ENCODE peak calls at places on chromosomes 7 and 10, in four cellular contexts. One of them, this sample, is unnamed.

GRCh38 chr7:3206101-3206500 is 95.0 kb upstream of the SDK1 start:
- DNase-seq in WERI-Rb-1: no peak
- DNase-seq in IMR-90: no peak
- DNase-seq in A549: no peak
- DNase-seq in this sample: no peak

GRCh38 chr10:50624866-50625491 is 1.2 kb upstream of the SGMS1 start:
- DNase-seq in WERI-Rb-1: peak
- DNase-seq in IMR-90: peak
- DNase-seq in A549: peak
- DNase-seq in this sample: peak

GRCh38 chr7:26900283-26900682 is 35.9 kb upstream of the SKAP2 start:
- DNase-seq in WERI-Rb-1: no peak
- DNase-seq in IMR-90: no peak
- DNase-seq in A549: no peak
- DNase-seq in this sample: no peak

GRCh38 chr7:149153346-149153745 is 6.1 kb downstream of the ZNF398 start:
- DNase-seq in WERI-Rb-1: no peak
- DNase-seq in IMR-90: no peak
- DNase-seq in A549: no peak
- DNase-seq in this sample: no peak

GRCh38 chr7:138872576-138872975 is 74.6 kb upstream of the ATP6V0A4 start:
- DNase-seq in WERI-Rb-1: no peak
- DNase-seq in IMR-90: no peak
- DNase-seq in A549: no peak
- DNase-seq in this sample: no peak

GRCh38 chr7:51237727-51238126 is 78.9 kb downstream of the COBL start:
- DNase-seq in WERI-Rb-1: no peak
- DNase-seq in IMR-90: no peak
- DNase-seq in A549: no peak
- DNase-seq in this sample: no peak

GRCh38 chr10:133364645-133365431 is 7.0 kb upstream of the FUOM start:
- DNase-seq in WERI-Rb-1: no peak
- DNase-seq in IMR-90: no peak
- DNase-seq in A549: no peak
- DNase-seq in this sample: no peak

GRCh38 chr10:104580321-104580720 is 60.8 kb upstream of the SORCS3 start:
- DNase-seq in WERI-Rb-1: peak
- DNase-seq in IMR-90: peak
- DNase-seq in A549: no peak
- DNase-seq in this sample: no peak

GRCh38 chr7:4707980-4708411 is 25.9 kb downstream of the FOXK1 start:
- DNase-seq in WERI-Rb-1: no peak
- DNase-seq in IMR-90: no peak
- DNase-seq in A549: no peak
- DNase-seq in this sample: peak

GRCh38 chr10:64112697-64113367 is 591.6 kb downstream of the REEP3 start:
- DNase-seq in WERI-Rb-1: no peak
- DNase-seq in IMR-90: no peak
- DNase-seq in A549: no peak
- DNase-seq in this sample: no peak

GRCh38 chr7:44624306-44624705 is 17.9 kb downstream of the OGDH start:
- DNase-seq in WERI-Rb-1: no peak
- DNase-seq in IMR-90: no peak
- DNase-seq in A549: no peak
- DNase-seq in this sample: no peak

GRCh38 chr7:50860174-50860573 is 77.5 kb upstream of the GRB10 start:
- DNase-seq in WERI-Rb-1: no peak
- DNase-seq in IMR-90: no peak
- DNase-seq in A549: no peak
- DNase-seq in this sample: no peak

GRCh38 chr7:3194501-3195141 is 106.4 kb upstream of the SDK1 start:
- DNase-seq in WERI-Rb-1: no peak
- DNase-seq in IMR-90: peak
- DNase-seq in A549: peak
- DNase-seq in this sample: no peak

GRCh38 chr10:98331888-98332287 is 63.9 kb upstream of the LOXL4 start:
- DNase-seq in WERI-Rb-1: peak
- DNase-seq in IMR-90: no peak
- DNase-seq in A549: no peak
- DNase-seq in this sample: no peak

GRCh38 chr7:130971297-130971696 is 237.3 kb upstream of the KLF14 start:
- DNase-seq in WERI-Rb-1: no peak
- DNase-seq in IMR-90: no peak
- DNase-seq in A549: no peak
- DNase-seq in this sample: no peak

GRCh38 chr10:126104767-126105166 is 208.4 kb downstream of the FANK1 start:
- DNase-seq in WERI-Rb-1: no peak
- DNase-seq in IMR-90: no peak
- DNase-seq in A549: no peak
- DNase-seq in this sample: no peak

GRCh38 chr10:126110434-126110833 is 214.1 kb downstream of the FANK1 start:
- DNase-seq in WERI-Rb-1: no peak
- DNase-seq in IMR-90: peak
- DNase-seq in A549: no peak
- DNase-seq in this sample: no peak

GRCh38 chr10:126111562-126111961 is 215.2 kb downstream of the FANK1 start:
- DNase-seq in WERI-Rb-1: no peak
- DNase-seq in IMR-90: no peak
- DNase-seq in A549: no peak
- DNase-seq in this sample: no peak

GRCh38 chr10:126115021-126115610 is 218.8 kb downstream of the FANK1 start:
- DNase-seq in WERI-Rb-1: no peak
- DNase-seq in IMR-90: no peak
- DNase-seq in A549: no peak
- DNase-seq in this sample: no peak

GRCh38 chr10:126109893-126110292 is 213.5 kb downstream of the FANK1 start:
- DNase-seq in WERI-Rb-1: no peak
- DNase-seq in IMR-90: no peak
- DNase-seq in A549: no peak
- DNase-seq in this sample: no peak
- H3K27ac ChIP-seq in WERI-Rb-1: no peak
- H3K27ac ChIP-seq in IMR-90: no peak
- H3K27ac ChIP-seq in A549: no peak
- H3K27ac ChIP-seq in this sample: no peak

DNA sequence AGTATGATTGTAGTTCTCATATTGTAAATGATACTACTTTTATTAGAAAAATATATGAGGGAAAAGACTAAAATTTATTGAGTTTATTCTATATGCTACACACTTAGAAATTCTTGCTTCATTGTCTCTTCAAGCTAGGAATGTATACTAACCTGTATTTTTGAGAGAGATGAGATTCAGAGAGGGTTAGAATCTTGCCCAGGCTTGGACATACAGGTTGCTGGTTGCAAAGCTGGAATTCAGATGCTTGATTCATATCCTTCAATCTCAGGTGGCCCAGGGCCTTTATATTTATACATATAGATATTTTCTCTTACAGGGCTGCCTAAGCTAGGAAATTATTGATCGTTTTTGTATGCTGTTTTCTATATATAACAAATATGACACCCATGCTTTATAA is 324.2 kb downstream of the CDK14 start:
- DNase-seq in WERI-Rb-1: no peak
- DNase-seq in IMR-90: no peak
- DNase-seq in A549: no peak
- DNase-seq in this sample: no peak
- H3K4me3 ChIP-seq in WERI-Rb-1: no peak
- H3K4me3 ChIP-seq in IMR-90: no peak
- H3K4me3 ChIP-seq in A549: no peak
- H3K4me3 ChIP-seq in this sample: no peak

GRCh38 chr7:89023902-89024301 is 228.4 kb upstream of the TEX47 start:
- DNase-seq in WERI-Rb-1: no peak
- DNase-seq in IMR-90: no peak
- DNase-seq in A549: no peak
- DNase-seq in this sample: no peak
- H3K27ac ChIP-seq in WERI-Rb-1: no peak
- H3K27ac ChIP-seq in IMR-90: no peak
- H3K27ac ChIP-seq in A549: no peak
- H3K27ac ChIP-seq in this sample: no peak

DNA sequence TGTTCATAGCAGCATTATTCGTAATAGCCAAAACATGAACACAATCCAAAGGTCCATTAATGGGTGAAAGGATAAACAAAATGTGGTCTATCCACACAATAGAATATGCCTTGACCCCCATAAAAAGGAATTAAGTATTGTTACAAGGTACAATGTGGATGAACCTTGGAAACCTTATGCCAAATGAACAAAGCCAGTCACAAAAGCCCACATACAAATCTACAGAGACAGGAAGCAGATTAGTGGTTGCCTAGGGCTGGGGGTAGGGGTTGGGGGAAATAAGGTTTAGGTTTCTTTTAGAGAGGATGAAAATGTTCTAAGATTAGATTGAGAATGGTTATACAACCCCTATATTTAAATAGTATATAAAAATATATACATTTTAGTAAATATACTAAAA is 34.8 kb downstream of the PIP4K2A start:
- DNase-seq in WERI-Rb-1: no peak
- DNase-seq in IMR-90: no peak
- DNase-seq in A549: no peak
- DNase-seq in this sample: no peak
- H3K4me3 ChIP-seq in WERI-Rb-1: no peak
- H3K4me3 ChIP-seq in IMR-90: no peak
- H3K4me3 ChIP-seq in A549: no peak
- H3K4me3 ChIP-seq in this sample: no peak

GRCh38 chr10:29765330-29765729 is 130.6 kb upstream of the SVIL start:
- DNase-seq in WERI-Rb-1: no peak
- DNase-seq in IMR-90: no peak
- DNase-seq in A549: no peak
- DNase-seq in this sample: no peak
- H3K27ac ChIP-seq in WERI-Rb-1: no peak
- H3K27ac ChIP-seq in IMR-90: no peak
- H3K27ac ChIP-seq in A549: no peak
- H3K27ac ChIP-seq in this sample: no peak

DNA sequence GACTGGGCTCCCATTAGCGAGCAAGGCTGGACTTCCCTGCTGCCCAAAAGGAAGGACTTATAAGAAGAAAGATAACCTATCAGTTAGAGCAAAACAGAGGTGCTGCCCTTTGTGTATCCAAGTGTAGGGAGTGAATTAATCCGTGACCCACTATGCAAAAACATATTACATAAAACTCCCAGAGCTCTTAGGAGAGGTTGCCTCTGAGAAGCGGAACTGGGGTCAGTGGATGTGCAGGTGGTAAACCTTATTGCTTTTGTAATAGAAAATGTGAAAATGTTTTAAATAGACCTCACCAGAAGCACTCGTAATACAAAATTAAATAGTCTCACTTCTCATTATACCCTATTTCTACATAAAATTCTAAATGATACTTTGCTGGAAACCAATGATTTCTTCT is 17.1 kb upstream of the IL6 start:
- DNase-seq in WERI-Rb-1: no peak
- DNase-seq in IMR-90: no peak
- DNase-seq in A549: no peak
- DNase-seq in this sample: no peak
- H3K4me3 ChIP-seq in WERI-Rb-1: no peak
- H3K4me3 ChIP-seq in IMR-90: no peak
- H3K4me3 ChIP-seq in A549: no peak
- H3K4me3 ChIP-seq in this sample: no peak

GRCh38 chr7:93146036-93146435 is 2.1 kb downstream of the SAMD9L start:
- DNase-seq in WERI-Rb-1: no peak
- DNase-seq in IMR-90: no peak
- DNase-seq in A549: no peak
- DNase-seq in this sample: no peak

GRCh38 chr7:93148135-93148534 is at the start of gene SAMD9L:
- DNase-seq in WERI-Rb-1: no peak
- DNase-seq in IMR-90: peak
- DNase-seq in A549: no peak
- DNase-seq in this sample: no peak

GRCh38 chr7:93147358-93147757 is 827 bp downstream of the SAMD9L start:
- DNase-seq in WERI-Rb-1: no peak
- DNase-seq in IMR-90: peak
- DNase-seq in A549: peak
- DNase-seq in this sample: no peak

GRCh38 chr7:93145324-93145723 is 2.9 kb downstream of the SAMD9L start:
- DNase-seq in WERI-Rb-1: no peak
- DNase-seq in IMR-90: no peak
- DNase-seq in A549: no peak
- DNase-seq in this sample: no peak

GRCh38 chr7:93146465-93147127 is 1.6 kb downstream of the SAMD9L start:
- DNase-seq in WERI-Rb-1: no peak
- DNase-seq in IMR-90: no peak
- DNase-seq in A549: no peak
- DNase-seq in this sample: no peak
- H3K27ac ChIP-seq in WERI-Rb-1: no peak
- H3K27ac ChIP-seq in IMR-90: no peak
- H3K27ac ChIP-seq in A549: no peak
- H3K27ac ChIP-seq in this sample: peak

GRCh38 chr7:134691820-134692705 is 45.4 kb downstream of the BPGM start:
- DNase-seq in WERI-Rb-1: no peak
- DNase-seq in IMR-90: peak
- DNase-seq in A549: no peak
- DNase-seq in this sample: no peak

GRCh38 chr7:134693256-134693655 is 46.6 kb downstream of the BPGM start:
- DNase-seq in WERI-Rb-1: no peak
- DNase-seq in IMR-90: peak
- DNase-seq in A549: no peak
- DNase-seq in this sample: no peak

GRCh38 chr7:134690614-134691504 is 44.2 kb downstream of the BPGM start:
- DNase-seq in WERI-Rb-1: no peak
- DNase-seq in IMR-90: peak
- DNase-seq in A549: no peak
- DNase-seq in this sample: no peak

GRCh38 chr7:134686782-134687181 is 40.1 kb downstream of the BPGM start:
- DNase-seq in WERI-Rb-1: no peak
- DNase-seq in IMR-90: peak
- DNase-seq in A549: peak
- DNase-seq in this sample: no peak

DNA sequence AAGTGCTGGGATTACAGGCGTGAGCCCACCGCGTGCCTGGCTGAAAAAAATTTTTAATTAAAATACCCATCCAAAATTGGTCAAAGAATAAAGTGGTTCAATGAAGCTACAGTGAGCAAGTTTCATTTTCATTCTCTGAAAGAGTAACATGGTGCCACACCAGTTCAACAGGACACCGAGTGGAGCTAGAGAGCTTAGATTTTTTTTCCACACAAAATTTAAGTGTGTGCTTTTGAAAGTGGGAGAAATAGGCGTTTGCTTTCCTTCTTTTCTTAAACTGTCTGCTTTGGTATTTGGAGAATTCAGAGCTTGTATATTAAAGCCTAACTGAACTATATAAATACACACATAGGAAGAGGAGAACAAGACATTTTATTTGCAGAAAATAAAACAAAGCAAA is 43.4 kb downstream of the BPGM start:
- DNase-seq in WERI-Rb-1: no peak
- DNase-seq in IMR-90: peak
- DNase-seq in A549: no peak
- DNase-seq in this sample: no peak
- H3K4me3 ChIP-seq in WERI-Rb-1: no peak
- H3K4me3 ChIP-seq in IMR-90: no peak
- H3K4me3 ChIP-seq in A549: no peak
- H3K4me3 ChIP-seq in this sample: no peak